ENCODE peak calls at places on chromosomes 4 and X, in seven cellular contexts. X, W, R, F, Z, B and T are unnamed samples.

GRCh38 chr4:76723916-76724315 is 174.0 kb downstream of the SOWAHB start:
- DNase-seq in X (no peak), F (peak), B (no peak), W (no peak), R (no peak), Z (no peak), T (no peak)

GRCh38 chr4:99405433-99406115 is 29.6 kb downstream of the ADH7 start:
- DNase-seq in X (no peak), W (no peak), R (peak), F (peak), Z (peak), B (peak), T (peak)

GRCh38 chrX:21738145-21738949 is 19.6 kb downstream of the SMPX start:
- DNase-seq in F (no peak), R (no peak), B (no peak), Z (peak), W (no peak), X (no peak), T (no peak)

GRCh38 chr4:155478336-155478825 is 101.6 kb upstream of the MAP9 start:
- DNase-seq in F (no peak), R (no peak), B (no peak), W (no peak), X (no peak), Z (no peak), T (no peak)

GRCh38 chr4:139798456-139798855 is 132.8 kb downstream of the MGST2 start:
- DNase-seq in W (no peak), X (no peak), Z (no peak), F (no peak), R (no peak), B (peak), T (no peak)

GRCh38 chr4:110754726-110755125 is 131.8 kb upstream of the PITX2 start:
- DNase-seq in W (no peak), X (no peak), Z (no peak), B (no peak), R (no peak), F (no peak), T (no peak)

GRCh38 chr4:154466336-154466735 is 25.3 kb downstream of the DCHS2 start:
- DNase-seq in X (no peak), Z (no peak), W (no peak), R (no peak), B (no peak), F (no peak), T (no peak)

GRCh38 chr4:135741583-135741982 is 1540.0 kb upstream of the PABPC4L start:
- DNase-seq in F (no peak), Z (no peak), B (no peak), R (no peak), X (no peak), W (no peak), T (no peak)

GRCh38 chrX:46992070-46992469 is 79.8 kb downstream of the JADE3 start:
- DNase-seq in F (no peak), X (no peak), B (no peak), W (no peak), Z (no peak), R (no peak), T (no peak)

GRCh38 chrX:123830309-123830708 is 29.5 kb upstream of the XIAP start:
- DNase-seq in Z (no peak), F (peak), X (no peak), W (no peak), R (no peak), B (no peak), T (no peak)

GRCh38 chrX:41556958-41557357 is 109.8 kb downstream of the NYX start:
- DNase-seq in Z (no peak), X (no peak), W (no peak), B (no peak), F (no peak), R (no peak), T (no peak)

GRCh38 chr4:40333921-40334352 is 1.2 kb upstream of the CHRNA9 start:
- DNase-seq in Z (peak), X (no peak), B (no peak), R (no peak), F (no peak), W (no peak), T (peak)

GRCh38 chr4:119783200-119783978 is 154.8 kb upstream of the PDE5A start:
- DNase-seq in F (no peak), R (no peak), W (no peak), X (no peak), B (no peak), Z (no peak), T (no peak)